ENCODE peak calls at places on chromosomes 13 and 19, in five cellular contexts. O is HepG2, X is GM12878, V is H1, T is K562. J is an unnamed sample.

GRCh38 chr13:73870970-73871935 is 263.0 kb downstream of the KLF12 start:
- DNase-seq in O (no peak), X (no peak), V (no peak), T (no peak), J (no peak)

GRCh38 chr19:10346509-10346908 is 7.1 kb upstream of the ICAM3 start:
- DNase-seq in O (peak), X (no peak), V (no peak), T (no peak), J (no peak)

GRCh38 chr19:1608414-1609391 is 3.4 kb upstream of the UQCR11 start:
- DNase-seq in O (no peak), X (no peak), V (no peak), T (no peak), J (no peak)

GRCh38 chr13:27896726-27897125 is 23.1 kb upstream of the PDX1 start:
- DNase-seq in O (no peak), X (no peak), V (no peak), T (no peak), J (no peak)

GRCh38 chr19:5961969-5962945 is 15.7 kb downstream of the RANBP3 start:
- DNase-seq in O (peak), X (no peak), V (no peak), T (no peak), J (no peak)

GRCh38 chr19:56369886-56370676 is 23.3 kb downstream of the ZNF582 start:
- DNase-seq in O (no peak), X (no peak), V (no peak), T (no peak), J (no peak)

GRCh38 chr13:62483774-62484173 is 1068.1 kb upstream of the PCDH20 start:
- DNase-seq in O (no peak), X (no peak), V (no peak), T (no peak), J (no peak)

GRCh38 chr19:49091391-49092038 is 6.3 kb downstream of the SNRNP70 start:
- DNase-seq in O (no peak), X (no peak), V (no peak), T (no peak), J (no peak)

GRCh38 chr13:94435604-94436226 is 43.8 kb downstream of the DCT start:
- DNase-seq in O (peak), X (no peak), V (no peak), T (peak), J (peak)

GRCh38 chr19:47107201-47107952 is 6.2 kb downstream of the ZC3H4 start:
- DNase-seq in O (peak), X (no peak), V (no peak), T (no peak), J (no peak)

GRCh38 chr13:22964245-22964966 is 216.4 kb upstream of the SGCG start:
- DNase-seq in O (no peak), X (no peak), V (no peak), T (no peak), J (no peak)

GRCh38 chr19:29680447-29680846 is 15.2 kb downstream of the PLEKHF1 start:
- DNase-seq in O (no peak), X (no peak), V (no peak), T (no peak), J (no peak)

GRCh38 chr13:45393941-45394570 is 24.1 kb downstream of the SLC25A30 start:
- DNase-seq in O (peak), X (no peak), V (no peak), T (peak), J (peak)

GRCh38 chr19:4297901-4298771 is 4.1 kb downstream of the TMIGD2 start:
- DNase-seq in O (peak), X (no peak), V (no peak), T (no peak), J (no peak)

GRCh38 chr13:33649212-33649917 is 168.6 kb upstream of the RFC3 start:
- DNase-seq in O (peak), X (no peak), V (no peak), T (no peak), J (no peak)

GRCh38 chr13:99062593-99062992 is 84.7 kb upstream of the DOCK9 start:
- DNase-seq in O (no peak), X (no peak), V (no peak), T (no peak), J (no peak)

GRCh38 chr19:7861619-7862412 is 12.4 kb downstream of the PRR36 start:
- DNase-seq in O (no peak), X (no peak), V (no peak), T (no peak), J (no peak)

GRCh38 chr13:71067164-71067815 is 799.7 kb downstream of the DACH1 start:
- DNase-seq in O (peak), X (no peak), V (no peak), T (no peak), J (no peak)

GRCh38 chr13:36818483-36819063 is 449 bp upstream of the RFXAP start:
- DNase-seq in O (no peak), X (no peak), V (no peak), T (no peak), J (no peak)

GRCh38 chr19:9406798-9407352 is 28.5 kb downstream of the ZNF266 start:
- DNase-seq in O (no peak), X (no peak), V (peak), T (peak), J (no peak)

GRCh38 chr19:49763230-49763629 is at the start of gene TSKS:
- DNase-seq in O (no peak), X (no peak), V (no peak), T (no peak), J (no peak)

DNA sequence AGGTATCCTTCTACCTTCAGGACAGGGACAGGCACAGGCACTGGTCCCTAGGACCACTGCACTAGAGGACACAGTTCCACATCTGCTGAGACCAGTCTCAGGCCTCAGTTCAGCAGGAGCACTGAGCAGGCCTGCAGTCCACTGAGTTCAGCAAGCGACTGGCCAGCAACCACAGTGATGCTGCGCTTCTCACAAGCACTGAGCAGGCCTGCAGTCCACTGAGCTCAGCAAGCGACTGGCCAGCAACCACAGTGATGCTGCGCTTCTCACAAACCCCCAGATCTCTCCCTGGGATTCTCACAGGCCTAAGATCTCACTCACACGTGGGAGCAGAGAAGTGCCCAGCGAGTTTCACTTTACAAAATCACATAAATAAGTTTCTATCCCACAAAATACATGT is 140.6 kb downstream of the IRS2 start:
- DNase-seq in O (no peak), X (no peak), V (no peak), T (no peak), J (no peak)
- H3K27ac ChIP-seq in O (no peak), X (no peak), V (no peak), T (no peak), J (no peak)

DNA sequence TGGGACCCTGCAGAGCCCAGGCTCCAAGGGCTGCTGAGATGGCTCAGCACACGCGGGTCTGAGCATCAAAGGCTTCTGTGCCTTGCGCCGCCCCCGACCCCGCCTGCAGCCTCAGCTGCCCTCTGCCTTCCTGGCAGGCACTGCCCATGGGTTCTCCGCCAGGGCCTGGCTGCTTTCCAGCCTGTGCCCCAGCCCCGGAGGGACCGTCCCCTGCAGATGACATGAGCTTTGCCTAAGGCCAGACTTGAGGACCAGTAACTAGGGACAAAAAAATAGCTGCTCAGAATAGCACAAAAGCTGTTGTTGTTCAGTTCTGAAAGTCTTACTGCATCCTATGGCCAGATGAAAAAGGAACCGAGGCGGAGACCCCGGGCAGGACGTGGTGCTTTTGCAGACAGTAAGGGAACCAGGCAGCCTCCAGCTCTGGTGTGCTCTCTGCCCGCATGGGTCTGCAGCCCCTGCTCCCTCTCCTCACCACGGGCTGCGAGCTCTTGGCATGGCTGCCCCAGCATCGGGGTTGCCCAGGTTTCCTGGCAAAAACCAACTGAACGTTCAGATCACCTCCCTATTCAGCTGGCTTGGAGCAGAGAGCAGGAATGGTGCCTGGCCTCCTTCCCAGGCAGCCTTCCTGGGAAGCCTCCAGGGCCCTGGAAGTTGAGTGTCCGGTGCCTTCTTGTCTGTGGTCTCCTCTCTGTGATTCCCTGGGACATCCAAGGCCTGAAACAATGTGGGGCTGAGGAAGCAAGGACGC is 12.5 kb upstream of the CFAP97D2 start:
- DNase-seq in O (no peak), X (no peak), V (no peak), T (no peak), J (no peak)
- H3K9ac ChIP-seq in O (no peak), X (no peak), V (no peak), T (no peak), J (no peak)

GRCh38 chr13:31594056-31594455 is 145.3 kb upstream of the RXFP2 start:
- DNase-seq in O (no peak), X (no peak), V (no peak), T (no peak), J (no peak)

GRCh38 chr13:31591834-31592233 is 147.5 kb upstream of the RXFP2 start:
- DNase-seq in O (no peak), X (no peak), V (no peak), T (no peak), J (no peak)

GRCh38 chr13:31598990-31599389 is 140.3 kb upstream of the RXFP2 start:
- DNase-seq in O (no peak), X (no peak), V (no peak), T (no peak), J (no peak)

GRCh38 chr13:31595568-31595967 is 143.8 kb upstream of the RXFP2 start:
- DNase-seq in O (no peak), X (no peak), V (no peak), T (no peak), J (no peak)
- TF ChIP-seq ZNF274 in O (no peak), X (no peak), V (no peak), T (no peak), J (no peak)

GRCh38 chr13:100511422-100511821 is 77.2 kb downstream of the GGACT start:
- DNase-seq in O (no peak), X (no peak), V (no peak), T (no peak), J (no peak)
- H3K27ac ChIP-seq in O (no peak), X (no peak), V (no peak), T (no peak), J (no peak)

GRCh38 chr19:45863335-45863839 is 440 bp upstream of the SYMPK start:
- DNase-seq in O (no peak), X (no peak), V (no peak), T (no peak), J (no peak)

GRCh38 chr19:45865269-45865948 is 1.3 kb downstream of the FOXA3 start:
- DNase-seq in O (no peak), X (no peak), V (no peak), T (no peak), J (no peak)

GRCh38 chr19:45862564-45863334 is at the start of gene SYMPK:
- DNase-seq in O (peak), X (peak), V (peak), T (peak), J (peak)

GRCh38 chr19:45863840-45864628 is at the start of gene FOXA3:
- DNase-seq in O (peak), X (no peak), V (peak), T (peak), J (no peak)

DNA sequence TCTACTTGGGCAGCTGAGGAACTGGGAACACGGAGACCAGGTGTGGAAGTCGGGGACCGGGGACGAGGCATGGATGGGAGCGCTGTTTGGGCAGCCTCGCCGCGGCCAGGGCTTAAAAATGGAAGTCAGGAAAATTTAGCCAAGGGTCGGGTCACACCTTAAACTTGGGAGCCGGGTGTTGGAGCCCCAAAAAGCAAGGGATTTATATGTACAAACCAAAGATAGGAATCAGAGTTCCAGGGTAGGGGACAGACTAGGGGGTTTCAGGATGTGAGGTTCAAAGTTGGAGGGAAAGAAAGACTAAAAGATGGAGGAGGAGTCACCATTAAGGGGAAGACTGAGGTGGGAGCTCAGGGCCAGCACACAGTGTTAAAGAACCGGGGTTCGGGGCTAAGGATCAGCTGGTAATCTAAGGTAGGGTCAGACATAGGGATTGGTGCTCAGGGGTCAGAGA is 530 bp downstream of the FOXA3 start:
- DNase-seq in O (no peak), X (no peak), V (no peak), T (no peak), J (no peak)
- H3K9ac ChIP-seq in O (peak), X (no peak), V (peak), T (peak), J (peak)

J was measured in HCT116.